ENCODE peak calls at places on chromosomes 5 and 9, in six cellular contexts. One of them, this sample, is unnamed.

GRCh38 chr5:15938961-15939360 is 240.6 kb downstream of the MARCHF11 start:
- DNase-seq in IMR-90: peak; percentile 93
- DNase-seq in neuronal stem cell: no peak
- DNase-seq in H9: no peak
- DNase-seq in mesendoderm: no peak
- DNase-seq in H1: no peak
- DNase-seq in this sample: peak; percentile 34

GRCh38 chr5:143086851-143087637 is 316.4 kb downstream of the NR3C1 start:
- DNase-seq in IMR-90: peak; percentile 44
- DNase-seq in neuronal stem cell: no peak
- DNase-seq in H9: no peak
- DNase-seq in mesendoderm: peak; percentile 78
- DNase-seq in H1: no peak
- DNase-seq in this sample: peak; percentile 57

GRCh38 chr5:170611446-170612088 is 107.7 kb downstream of the KCNIP1 start:
- DNase-seq in IMR-90: no peak
- DNase-seq in neuronal stem cell: no peak
- DNase-seq in H9: no peak
- DNase-seq in mesendoderm: no peak
- DNase-seq in H1: no peak
- DNase-seq in this sample: peak; percentile 24

GRCh38 chr9:95143591-95144561 is 173.6 kb downstream of the FANCC start:
- DNase-seq in IMR-90: peak; percentile 86
- DNase-seq in neuronal stem cell: no peak
- DNase-seq in H9: no peak
- DNase-seq in mesendoderm: no peak
- DNase-seq in H1: no peak
- DNase-seq in this sample: peak; percentile 43

GRCh38 chr5:138240690-138241385 is 27.7 kb upstream of the CDC23 start:
- DNase-seq in IMR-90: no peak
- DNase-seq in neuronal stem cell: no peak
- DNase-seq in H9: no peak
- DNase-seq in mesendoderm: no peak
- DNase-seq in H1: no peak
- DNase-seq in this sample: no peak

GRCh38 chr5:89289604-89290003 is 406.6 kb upstream of the MEF2C start:
- DNase-seq in IMR-90: peak; percentile 67
- DNase-seq in neuronal stem cell: no peak
- DNase-seq in H9: no peak
- DNase-seq in mesendoderm: no peak
- DNase-seq in H1: no peak
- DNase-seq in this sample: peak; percentile 69

GRCh38 chr5:176843673-176844072 is 33.3 kb downstream of the UNC5A start:
- DNase-seq in IMR-90: no peak
- DNase-seq in neuronal stem cell: no peak
- DNase-seq in H9: no peak
- DNase-seq in mesendoderm: no peak
- DNase-seq in H1: no peak
- DNase-seq in this sample: no peak

GRCh38 chr9:133701981-133702797 is 36.0 kb downstream of the SARDH start:
- DNase-seq in IMR-90: peak; percentile 15
- DNase-seq in neuronal stem cell: no peak
- DNase-seq in H9: no peak
- DNase-seq in mesendoderm: peak; percentile 69
- DNase-seq in H1: no peak
- DNase-seq in this sample: no peak

GRCh38 chr9:136840877-136841645 is 1.2 kb upstream of the AJM1 start:
- DNase-seq in IMR-90: peak; percentile 62
- DNase-seq in neuronal stem cell: no peak
- DNase-seq in H9: peak; percentile 57
- DNase-seq in mesendoderm: peak; percentile 59
- DNase-seq in H1: no peak
- DNase-seq in this sample: peak; percentile 79

GRCh38 chr5:121156565-121156964 is 692.5 kb downstream of the PRR16 start:
- DNase-seq in IMR-90: no peak
- DNase-seq in neuronal stem cell: no peak
- DNase-seq in H9: no peak
- DNase-seq in mesendoderm: peak; percentile 44
- DNase-seq in H1: no peak
- DNase-seq in this sample: no peak

GRCh38 chr5:56078675-56079500 is 84.1 kb upstream of the IL6ST start:
- DNase-seq in IMR-90: peak; percentile 41
- DNase-seq in neuronal stem cell: no peak
- DNase-seq in H9: no peak
- DNase-seq in mesendoderm: no peak
- DNase-seq in H1: no peak
- DNase-seq in this sample: no peak

GRCh38 chr9:128556276-128556675 is 3.9 kb downstream of the SPTAN1 start:
- DNase-seq in IMR-90: no peak
- DNase-seq in neuronal stem cell: no peak
- DNase-seq in H9: no peak
- DNase-seq in mesendoderm: no peak
- DNase-seq in H1: no peak
- DNase-seq in this sample: no peak

GRCh38 chr9:33453286-33453882 is 6.0 kb upstream of the AQP3 start:
- DNase-seq in IMR-90: no peak
- DNase-seq in neuronal stem cell: no peak
- DNase-seq in H9: no peak
- DNase-seq in mesendoderm: no peak
- DNase-seq in H1: no peak
- DNase-seq in this sample: no peak

GRCh38 chr9:1042466-1042865 is 7.7 kb upstream of the DMRT2 start:
- DNase-seq in IMR-90: no peak
- DNase-seq in neuronal stem cell: peak; percentile 76
- DNase-seq in H9: peak; percentile 35
- DNase-seq in mesendoderm: peak; percentile 74
- DNase-seq in H1: no peak
- DNase-seq in this sample: no peak

DNA sequence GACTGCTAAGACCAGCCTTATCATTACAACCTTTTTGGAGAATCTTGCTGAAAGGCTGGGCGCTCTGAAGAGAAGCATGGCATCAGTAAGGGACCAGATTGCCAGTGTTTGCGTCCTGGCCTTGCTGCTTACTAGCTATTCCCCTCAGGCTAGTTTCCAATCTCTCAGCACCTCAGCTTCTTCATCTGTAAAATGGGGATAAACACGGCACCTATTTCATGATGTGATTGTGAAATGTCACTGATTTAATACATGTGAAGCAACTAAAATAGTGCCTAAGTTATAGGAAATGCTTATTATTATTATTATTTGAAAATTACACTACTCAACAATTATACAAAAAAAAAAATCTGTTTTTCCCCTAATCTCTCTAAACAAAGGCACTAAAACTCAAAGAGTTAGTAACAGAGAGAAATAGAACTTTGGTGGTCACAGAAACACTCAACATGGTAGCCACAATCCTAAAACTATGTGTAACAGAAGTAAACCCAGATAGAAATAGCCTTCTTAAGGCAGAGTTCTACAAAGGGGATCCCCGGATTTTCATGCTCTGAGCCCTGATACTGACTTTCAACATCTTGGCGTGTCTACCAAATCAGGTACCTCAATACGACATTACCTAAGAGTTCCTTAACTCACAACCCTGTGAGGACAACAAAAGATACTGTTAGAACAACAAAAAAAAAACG is 62.0 kb downstream of the ENC1 start:
- DNase-seq in IMR-90: no peak
- DNase-seq in neuronal stem cell: no peak
- DNase-seq in H9: no peak
- DNase-seq in mesendoderm: no peak
- DNase-seq in H1: no peak
- DNase-seq in this sample: no peak
- H3K4ac ChIP-seq in IMR-90: no peak overlapping the region
- H3K4ac ChIP-seq in neuronal stem cell: no peak overlapping the region
- H3K4ac ChIP-seq in H9: no peak overlapping the region
- H3K4ac ChIP-seq in mesendoderm: no peak overlapping the region
- H3K4ac ChIP-seq in H1: no peak overlapping the region
- H3K4ac ChIP-seq in this sample: peak overlapping the region; percentile 35

GRCh38 chr5:126468091-126468490 is 44.9 kb downstream of the GRAMD2B start:
- DNase-seq in IMR-90: no peak
- DNase-seq in neuronal stem cell: no peak
- DNase-seq in H9: no peak
- DNase-seq in mesendoderm: no peak
- DNase-seq in H1: no peak
- DNase-seq in this sample: no peak
- H2BK15ac ChIP-seq in IMR-90: no peak overlapping the region
- H2BK15ac ChIP-seq in neuronal stem cell: no peak overlapping the region
- H2BK15ac ChIP-seq in H9: no peak overlapping the region
- H2BK15ac ChIP-seq in mesendoderm: no peak overlapping the region
- H2BK15ac ChIP-seq in H1: no peak overlapping the region
- H2BK15ac ChIP-seq in this sample: no peak overlapping the region

GRCh38 chr9:96418074-96418919 is at the start of gene ZNF367:
- DNase-seq in IMR-90: peak; percentile 95
- DNase-seq in neuronal stem cell: peak; percentile 96
- DNase-seq in H9: peak; percentile 95
- DNase-seq in mesendoderm: peak; percentile 99
- DNase-seq in H1: peak; percentile 66
- DNase-seq in this sample: peak; percentile 99
- H3K4ac ChIP-seq in IMR-90: peak within 1 kb of the TSS; percentile 94
- H3K4ac ChIP-seq in neuronal stem cell: peak within 1 kb of the TSS; percentile 37
- H3K4ac ChIP-seq in H9: no peak within 1 kb of the TSS
- H3K4ac ChIP-seq in mesendoderm: peak within 1 kb of the TSS; percentile 86
- H3K4ac ChIP-seq in H1: peak within 1 kb of the TSS; percentile 69
- H3K4ac ChIP-seq in this sample: peak within 1 kb of the TSS; percentile 78

GRCh38 chr5:175483337-175483736 is 5.0 kb downstream of the SFXN1 start:
- DNase-seq in IMR-90: no peak
- DNase-seq in neuronal stem cell: no peak
- DNase-seq in H9: no peak
- DNase-seq in mesendoderm: peak; percentile 59
- DNase-seq in H1: no peak
- DNase-seq in this sample: no peak

GRCh38 chr5:175478384-175479124 is at the start of gene SFXN1:
- DNase-seq in IMR-90: peak; percentile 68
- DNase-seq in neuronal stem cell: peak; percentile 70
- DNase-seq in H9: peak; percentile 77
- DNase-seq in mesendoderm: peak; percentile 78
- DNase-seq in H1: no peak
- DNase-seq in this sample: peak; percentile 70

GRCh38 chr5:175477440-175477839 is 920 bp upstream of the SFXN1 start:
- DNase-seq in IMR-90: no peak
- DNase-seq in neuronal stem cell: no peak
- DNase-seq in H9: no peak
- DNase-seq in mesendoderm: no peak
- DNase-seq in H1: no peak
- DNase-seq in this sample: no peak

GRCh38 chr5:175478008-175478383 is 364 bp upstream of the SFXN1 start:
- DNase-seq in IMR-90: no peak
- DNase-seq in neuronal stem cell: no peak
- DNase-seq in H9: no peak
- DNase-seq in mesendoderm: no peak
- DNase-seq in H1: no peak
- DNase-seq in this sample: no peak

DNA sequence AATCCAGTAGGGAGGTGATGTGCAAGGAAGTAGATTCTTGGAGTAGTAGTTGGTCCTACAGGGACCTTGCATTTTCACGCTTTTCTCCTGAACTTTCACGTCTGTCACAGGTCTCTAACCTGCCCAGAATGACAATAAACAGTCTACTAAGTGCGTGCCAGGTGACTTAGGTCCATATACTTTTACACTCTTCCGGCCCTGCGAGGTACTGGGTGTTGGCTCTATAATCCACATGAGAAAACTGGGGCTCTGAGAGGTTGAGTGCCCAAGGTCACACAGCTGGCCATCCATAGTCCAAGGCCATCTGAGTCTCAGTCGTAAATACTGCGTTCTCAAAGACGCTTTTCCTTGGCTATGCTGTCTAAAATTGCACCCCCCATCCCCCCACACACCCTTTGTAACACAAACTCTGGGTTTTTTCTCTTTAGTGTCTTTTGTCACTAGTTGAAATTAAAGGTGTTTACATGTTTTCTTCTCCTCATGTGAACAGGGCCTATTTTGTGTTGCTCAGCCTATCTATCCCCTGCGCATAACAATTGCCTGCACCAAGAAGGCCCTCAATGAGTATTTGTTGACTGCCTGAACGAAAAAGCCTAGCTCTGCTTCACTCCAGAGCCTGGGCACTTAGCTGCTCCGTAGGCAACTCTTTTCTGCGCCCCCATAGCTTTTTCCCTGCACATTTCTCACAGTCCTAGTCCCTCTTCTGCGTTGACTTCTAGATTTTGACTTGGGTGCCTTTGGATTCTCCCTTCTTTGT is 943 bp downstream of the SFXN1 start:
- DNase-seq in IMR-90: no peak
- DNase-seq in neuronal stem cell: no peak
- DNase-seq in H9: no peak
- DNase-seq in mesendoderm: no peak
- DNase-seq in H1: no peak
- DNase-seq in this sample: no peak
- H2BK15ac ChIP-seq in IMR-90: no peak overlapping the region
- H2BK15ac ChIP-seq in neuronal stem cell: no peak overlapping the region
- H2BK15ac ChIP-seq in H9: no peak overlapping the region
- H2BK15ac ChIP-seq in mesendoderm: no peak overlapping the region
- H2BK15ac ChIP-seq in H1: peak overlapping the region; percentile 6
- H2BK15ac ChIP-seq in this sample: no peak overlapping the region

GRCh38 chr5:139787568-139788293 is 7.9 kb upstream of the PSD2 start:
- DNase-seq in IMR-90: peak; percentile 52
- DNase-seq in neuronal stem cell: peak; percentile 88
- DNase-seq in H9: peak; percentile 90
- DNase-seq in mesendoderm: peak; percentile 85
- DNase-seq in H1: no peak
- DNase-seq in this sample: peak; percentile 83

GRCh38 chr5:139788294-139788875 is 7.2 kb upstream of the PSD2 start:
- DNase-seq in IMR-90: no peak
- DNase-seq in neuronal stem cell: peak; percentile 40
- DNase-seq in H9: peak; percentile 67
- DNase-seq in mesendoderm: no peak
- DNase-seq in H1: no peak
- DNase-seq in this sample: no peak

GRCh38 chr5:139783436-139783955 is 12.1 kb upstream of the PSD2 start:
- DNase-seq in IMR-90: peak; percentile 20
- DNase-seq in neuronal stem cell: no peak
- DNase-seq in H9: no peak
- DNase-seq in mesendoderm: no peak
- DNase-seq in H1: no peak
- DNase-seq in this sample: no peak

GRCh38 chr5:139787257-139787567 is 8.4 kb upstream of the PSD2 start:
- DNase-seq in IMR-90: no peak
- DNase-seq in neuronal stem cell: no peak
- DNase-seq in H9: no peak
- DNase-seq in mesendoderm: no peak
- DNase-seq in H1: no peak
- DNase-seq in this sample: no peak

DNA sequence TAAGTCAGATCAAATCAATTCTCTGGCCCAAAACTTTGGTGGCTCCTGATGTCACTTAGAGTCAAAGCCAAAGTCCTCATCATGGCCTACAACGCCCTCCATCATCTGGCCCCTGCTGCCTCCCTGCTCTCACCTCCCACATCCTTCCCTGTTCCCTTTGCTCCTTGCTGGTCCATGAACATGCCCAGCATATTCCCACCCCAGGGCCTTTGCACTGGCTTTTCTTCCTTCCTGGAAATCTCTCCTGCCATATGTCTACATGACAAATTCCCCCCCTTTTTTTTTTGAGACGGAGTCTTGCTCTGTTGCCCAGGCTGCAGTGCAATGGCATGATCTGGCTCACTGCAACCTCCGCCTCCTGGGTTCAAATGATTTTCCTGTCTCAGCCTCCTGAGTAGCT is 11.1 kb upstream of the PSD2 start:
- DNase-seq in IMR-90: no peak
- DNase-seq in neuronal stem cell: no peak
- DNase-seq in H9: no peak
- DNase-seq in mesendoderm: no peak
- DNase-seq in H1: no peak
- DNase-seq in this sample: no peak
- H3K4ac ChIP-seq in IMR-90: no peak overlapping the region
- H3K4ac ChIP-seq in neuronal stem cell: no peak overlapping the region
- H3K4ac ChIP-seq in H9: no peak overlapping the region
- H3K4ac ChIP-seq in mesendoderm: no peak overlapping the region
- H3K4ac ChIP-seq in H1: no peak overlapping the region
- H3K4ac ChIP-seq in this sample: no peak overlapping the region

GRCh38 chr9:127075592-127076380 is 46.6 kb downstream of the ANGPTL2 start:
- DNase-seq in IMR-90: peak; percentile 18
- DNase-seq in neuronal stem cell: no peak
- DNase-seq in H9: no peak
- DNase-seq in mesendoderm: peak; percentile 66
- DNase-seq in H1: no peak
- DNase-seq in this sample: no peak
- H2BK15ac ChIP-seq in IMR-90: no peak overlapping the region
- H2BK15ac ChIP-seq in neuronal stem cell: no peak overlapping the region
- H2BK15ac ChIP-seq in H9: no peak overlapping the region
- H2BK15ac ChIP-seq in mesendoderm: no peak overlapping the region
- H2BK15ac ChIP-seq in H1: no peak overlapping the region
- H2BK15ac ChIP-seq in this sample: no peak overlapping the region